ENCODE peak calls at places on chromosomes 16 and 17, in nine cellular contexts. P is activated CD4-positive, alpha-beta memory T cell treated with anti-CD3 and anti-CD28 coated beads for 36 hours; D is choroid plexus epithelial cell; S is foreskin fibroblast; W is neuronal stem cell; E is mesendoderm; F is WTC11; G is HFFc6; I is SW480. X is an unnamed sample.

GRCh38 chr17:79506150-79506870 is 104.5 kb downstream of the RBFOX3 start:
- DNase-seq in P (no peak), F (no peak), W (no peak), D (no peak), E (no peak), G (no peak), S (no peak), I (no peak), X (no peak)

GRCh38 chr16:30698816-30699614 is at the start of gene SRCAP:
- DNase-seq in P (peak; percentile 92), W (peak; percentile 81), F (peak; percentile 82), G (peak; percentile 48), S (peak; percentile 70), E (peak; percentile 88), D (peak; percentile 81), I (peak; percentile 65), X (peak; percentile 63)

GRCh38 chr17:40316571-40317344 is 7.8 kb downstream of the RARA start:
- DNase-seq in G (peak; percentile 69), I (peak; percentile 72), P (no peak), D (peak; percentile 75), S (peak; percentile 84), F (peak; percentile 69), E (peak; percentile 85), W (no peak), X (peak; percentile 78)

GRCh38 chr17:59651346-59651745 is 31.7 kb downstream of the CLTC start:
- DNase-seq in P (no peak), F (no peak), S (no peak), I (peak; percentile 87), D (peak; percentile 50), E (no peak), W (no peak), G (peak; percentile 27), X (no peak)

GRCh38 chr17:33142703-33143299 is 150.3 kb downstream of the ASIC2 start:
- DNase-seq in W (peak; percentile 67), G (no peak), I (peak; percentile 15), E (peak; percentile 58), S (no peak), P (peak; percentile 12), F (peak; percentile 57), D (peak; percentile 11), X (no peak)

GRCh38 chr17:50255766-50256480 is 18.3 kb upstream of the TMEM92 start:
- DNase-seq in D (no peak), S (no peak), P (no peak), F (no peak), G (no peak), W (no peak), E (no peak), I (no peak), X (no peak)

GRCh38 chr16:4273858-4274291 is 1.1 kb upstream of the TFAP4 start:
- DNase-seq in E (peak; percentile 85), G (peak; percentile 19), P (peak; percentile 65), F (peak; percentile 86), W (peak; percentile 47), I (no peak), S (peak; percentile 31), D (peak; percentile 31), X (peak; percentile 30)

GRCh38 chr17:64747938-64748540 is 85.9 kb upstream of the SMURF2 start:
- DNase-seq in D (peak; percentile 56), I (no peak), S (no peak), G (peak; percentile 22), W (no peak), F (no peak), P (no peak), E (no peak), X (no peak)

GRCh38 chr16:85486256-85486915 is 126.7 kb upstream of the GSE1 start:
- DNase-seq in E (no peak), F (no peak), P (no peak), I (no peak), D (no peak), S (no peak), G (no peak), W (no peak), X (no peak)

GRCh38 chr17:78664476-78665384 is 87.5 kb upstream of the DNAH17 start:
- DNase-seq in S (no peak), P (no peak), G (no peak), E (no peak), F (no peak), I (no peak), D (peak; percentile 64), W (no peak), X (no peak)

GRCh38 chr16:23801387-23801786 is 34.4 kb upstream of the PRKCB start:
- DNase-seq in W (peak; percentile 50), S (peak; percentile 24), E (peak; percentile 68), D (peak; percentile 71), G (peak; percentile 49), P (peak; percentile 83), I (peak; percentile 58), F (peak; percentile 82), X (peak; percentile 25)

GRCh38 chr17:71600137-71600789 is 520.6 kb upstream of the SOX9 start:
- DNase-seq in I (no peak), G (no peak), F (no peak), P (no peak), E (no peak), W (no peak), S (no peak), D (no peak), X (no peak)

GRCh38 chr16:66486199-66486772 is 59.2 kb downstream of the BEAN1 start:
- DNase-seq in D (no peak), I (no peak), F (no peak), P (no peak), S (no peak), W (no peak), G (no peak), E (no peak), X (no peak)

X was measured in fibroblast of gingiva.